ENCODE peak calls at places on chromosomes 7 and 10, in four cellular contexts. C is testis, L is H54, Y is spleen. F is an unnamed sample.

GRCh38 chr7:92837214-92837749 is 909 bp upstream of the CDK6 start:
- DNase-seq in C (no peak), L (no peak), Y (no peak), F (no peak)

GRCh38 chr10:42934842-42935241 is 142.0 kb upstream of the RET start:
- DNase-seq in C (no peak), L (no peak), Y (no peak), F (no peak)

GRCh38 chr7:155405399-155406318 is 52.3 kb upstream of the EN2 start:
- DNase-seq in C (no peak), L (no peak), Y (no peak), F (no peak)

GRCh38 chr10:34789993-34790506 is 25.0 kb downstream of the PARD3 start:
- DNase-seq in C (no peak), L (no peak), Y (no peak), F (no peak)

GRCh38 chr7:84701524-84702306 is 485.1 kb downstream of the SEMA3D start:
- DNase-seq in C (no peak), L (peak; percentile 26), Y (no peak), F (no peak)

GRCh38 chr10:103751696-103752287 is 103.6 kb downstream of the SH3PXD2A start:
- DNase-seq in C (no peak), L (no peak), Y (no peak), F (no peak)

GRCh38 chr10:132861116-132861691 is 75.3 kb upstream of the NKX6-2 start:
- DNase-seq in C (no peak), L (no peak), Y (peak; percentile 64), F (no peak)

GRCh38 chr10:124952123-124952522 is 10.2 kb downstream of the ZRANB1 start:
- DNase-seq in C (no peak), L (no peak), Y (no peak), F (no peak)

GRCh38 chr7:418636-419280 is 100.9 kb downstream of the PDGFA start:
- DNase-seq in C (peak; percentile 74), L (no peak), Y (peak; percentile 48), F (no peak)

GRCh38 chr10:7300327-7300726 is 110.5 kb downstream of the SFMBT2 start:
- DNase-seq in C (no peak), L (no peak), Y (no peak), F (no peak)

GRCh38 chr10:7296648-7297047 is 114.2 kb downstream of the SFMBT2 start:
- DNase-seq in C (no peak), L (no peak), Y (no peak), F (no peak)

GRCh38 chr10:7293378-7293920 is 117.4 kb downstream of the SFMBT2 start:
- DNase-seq in C (no peak), L (no peak), Y (no peak), F (no peak)

GRCh38 chr10:7298495-7298894 is 112.3 kb downstream of the SFMBT2 start:
- DNase-seq in C (no peak), L (no peak), Y (no peak), F (no peak)

GRCh38 chr10:7297094-7297493 is 113.7 kb downstream of the SFMBT2 start:
- DNase-seq in C (no peak), L (no peak), Y (no peak), F (no peak)
- TF ChIP-seq POLR2A in C (no peak), L (no peak), Y (no peak), F (no peak)

GRCh38 chr10:75231672-75232581 is 3.8 kb downstream of the COMTD1 start:
- DNase-seq in C (no peak), L (no peak), Y (no peak), F (no peak)

GRCh38 chr10:75229961-75230360 is 5.8 kb downstream of the COMTD1 start:
- DNase-seq in C (no peak), L (no peak), Y (no peak), F (no peak)

GRCh38 chr10:75228278-75228677 is 7.5 kb downstream of the COMTD1 start:
- DNase-seq in C (no peak), L (no peak), Y (no peak), F (no peak)

GRCh38 chr10:75228834-75229233 is 6.9 kb downstream of the COMTD1 start:
- DNase-seq in C (no peak), L (no peak), Y (no peak), F (no peak)

DNA sequence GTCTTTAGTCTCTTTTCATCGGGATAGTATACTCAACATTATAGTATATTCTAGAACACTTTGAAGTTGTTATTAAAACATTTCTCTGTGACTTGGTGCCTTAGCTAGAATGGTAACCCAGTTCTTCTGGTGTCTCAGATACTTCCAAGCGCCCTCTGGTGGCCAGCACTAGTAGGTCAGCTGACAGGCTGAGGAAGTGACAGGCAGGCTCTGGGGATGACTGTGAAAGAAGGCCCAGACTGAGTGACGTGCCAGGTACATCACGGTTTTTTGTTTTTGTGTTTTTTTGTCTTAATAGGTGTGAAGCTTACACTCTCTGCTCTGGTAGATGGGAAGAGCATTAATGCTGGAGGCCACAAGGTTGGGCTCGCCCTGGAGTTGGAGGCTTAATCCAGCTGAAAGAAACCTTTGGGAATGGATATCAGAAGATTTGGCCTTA is 5.1 kb downstream of the COMTD1 start:
- DNase-seq in C (peak; percentile 95), L (peak; percentile 76), Y (peak; percentile 98), F (peak; percentile 90)
- TF ChIP-seq POLR2A in C (no peak), L (no peak), Y (no peak), F (no peak)

GRCh38 chr10:110426294-110427153 is 71.2 kb upstream of the DUSP5 start:
- DNase-seq in C (peak; percentile 57), L (no peak), Y (no peak), F (no peak)
- TF ChIP-seq POLR2A in C (no peak), L (no peak), Y (no peak), F (no peak)

GRCh38 chr7:101250324-101250723 is 5.4 kb upstream of the FIS1 start:
- DNase-seq in C (no peak), L (no peak), Y (no peak), F (no peak)

GRCh38 chr7:101248276-101248675 is 3.4 kb upstream of the FIS1 start:
- DNase-seq in C (no peak), L (no peak), Y (no peak), F (no peak)

GRCh38 chr7:101255841-101256240 is 11.0 kb upstream of the FIS1 start:
- DNase-seq in C (no peak), L (no peak), Y (no peak), F (no peak)

GRCh38 chr7:101251871-101252659 is 7.2 kb upstream of the FIS1 start:
- DNase-seq in C (peak; percentile 98), L (peak; percentile 97), Y (peak; percentile 99), F (peak; percentile 98)
- TF ChIP-seq POLR2A in C (no peak), L (peak; percentile 60), Y (no peak), F (peak; percentile 74)

GRCh38 chr7:106269263-106269961 is 15.4 kb downstream of the NAMPT start:
- DNase-seq in C (no peak), L (no peak), Y (no peak), F (no peak)

GRCh38 chr7:106277976-106278375 is 6.8 kb downstream of the NAMPT start:
- DNase-seq in C (no peak), L (no peak), Y (no peak), F (no peak)

GRCh38 chr7:106270122-106270977 is 14.4 kb downstream of the NAMPT start:
- DNase-seq in C (no peak), L (no peak), Y (no peak), F (no peak)

GRCh38 chr7:106276513-106276912 is 8.3 kb downstream of the NAMPT start:
- DNase-seq in C (no peak), L (no peak), Y (no peak), F (no peak)

DNA sequence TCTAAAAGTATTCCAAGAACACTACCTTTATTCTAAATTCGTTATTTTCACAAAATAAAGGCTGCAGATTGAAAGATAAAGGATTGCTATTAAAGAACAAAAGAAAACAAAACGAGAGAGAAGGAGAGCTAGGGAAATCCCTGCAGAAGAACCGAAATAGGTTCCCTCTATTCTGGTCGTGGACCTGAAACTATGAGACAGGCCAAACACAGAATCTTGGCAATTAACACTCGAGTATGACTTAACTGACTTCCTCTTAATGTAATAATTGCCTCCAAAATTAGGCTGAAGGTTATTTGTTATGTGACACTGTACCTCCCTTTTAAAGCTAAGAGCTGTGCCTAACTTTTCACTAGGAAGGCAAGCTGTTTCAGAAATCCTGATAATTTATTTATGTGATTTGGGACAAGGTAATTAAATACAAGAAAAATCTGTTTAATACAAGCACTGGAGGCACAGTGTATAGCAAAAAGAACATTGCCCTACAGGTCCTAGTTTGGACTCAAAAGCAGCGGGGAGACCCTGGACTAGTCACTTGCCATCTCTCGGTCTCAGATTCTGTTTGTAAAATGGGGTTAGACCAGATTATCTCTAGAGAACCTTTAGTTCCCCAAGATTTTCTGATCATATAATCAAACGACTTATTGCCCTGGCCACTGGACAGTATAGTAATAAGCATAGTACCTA is 11.6 kb downstream of the NAMPT start:
- DNase-seq in C (no peak), L (no peak), Y (no peak), F (no peak)
- TF ChIP-seq POLR2A in C (no peak), L (no peak), Y (no peak), F (no peak)

GRCh38 chr10:99460070-99460469 is 29.6 kb upstream of the GOT1 start:
- DNase-seq in C (no peak), L (no peak), Y (no peak), F (no peak)

GRCh38 chr10:99461230-99461629 is 30.8 kb upstream of the GOT1 start:
- DNase-seq in C (no peak), L (peak; percentile 33), Y (no peak), F (no peak)

GRCh38 chr10:99456207-99456606 is 25.8 kb upstream of the GOT1 start:
- DNase-seq in C (no peak), L (no peak), Y (no peak), F (no peak)

GRCh38 chr10:99459217-99459616 is 28.8 kb upstream of the GOT1 start:
- DNase-seq in C (no peak), L (no peak), Y (no peak), F (no peak)

GRCh38 chr10:99457808-99458207 is 27.4 kb upstream of the GOT1 start:
- DNase-seq in C (no peak), L (no peak), Y (no peak), F (no peak)
- TF ChIP-seq POLR2A in C (no peak), L (no peak), Y (no peak), F (no peak)

GRCh38 chr10:118343115-118343514 is 991 bp upstream of the FAM204A start:
- DNase-seq in C (no peak), L (no peak), Y (no peak), F (no peak)

GRCh38 chr10:118341678-118342637 is at the start of gene FAM204A:
- DNase-seq in C (peak; percentile 97), L (peak; percentile 80), Y (peak; percentile 95), F (peak; percentile 92)

GRCh38 chr10:118340486-118340885 is 1.6 kb downstream of the FAM204A start:
- DNase-seq in C (no peak), L (no peak), Y (no peak), F (no peak)

GRCh38 chr10:118342638-118343020 is 505 bp upstream of the FAM204A start:
- DNase-seq in C (no peak), L (no peak), Y (no peak), F (no peak)

DNA sequence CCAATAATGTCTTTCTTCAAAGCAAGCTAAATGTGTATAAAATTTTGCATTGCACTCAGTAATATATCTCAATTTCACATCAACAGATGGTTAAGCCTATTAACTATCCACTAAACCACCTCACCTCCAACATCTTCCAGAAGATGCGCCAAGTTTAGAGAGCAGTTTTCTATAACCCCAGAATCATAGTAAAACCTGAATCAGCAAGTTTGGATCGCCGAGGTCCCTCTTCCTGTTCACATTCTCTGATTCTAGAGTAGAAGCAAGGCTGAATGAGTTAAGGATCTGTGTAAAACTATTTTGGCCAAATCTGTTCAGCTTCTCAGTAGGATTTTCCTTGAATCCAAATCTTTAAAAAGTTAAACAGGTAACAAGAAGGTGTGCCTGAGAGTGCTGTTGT is 1.4 kb upstream of the FAM204A start:
- DNase-seq in C (no peak), L (no peak), Y (no peak), F (no peak)
- TF ChIP-seq POLR2A in C (no peak), L (no peak), Y (no peak), F (no peak)

GRCh38 chr7:66413379-66414114 is 208.4 kb downstream of the TPST1 start:
- DNase-seq in C (peak; percentile 92), L (no peak), Y (peak; percentile 94), F (peak; percentile 94)
- TF ChIP-seq POLR2A in C (no peak), L (no peak), Y (no peak), F (peak; percentile 55)